ENCODE peak calls at places on chromosomes 11 and 22, in five cellular contexts. X is HepG2, L is GM12878, Z is K562, R is H1. Y is an unnamed sample.

GRCh38 chr11:128552783-128553661 is 34.3 kb downstream of the ETS1 start:
- DNase-seq in R (no peak), Z (no peak), X (no peak), L (peak; percentile 95), Y (no peak)

GRCh38 chr11:46520971-46521745 is 72.7 kb downstream of the AMBRA1 start:
- DNase-seq in L (no peak), Z (no peak), R (no peak), X (no peak), Y (peak; percentile 34)

GRCh38 chr11:2585566-2586090 is 114.2 kb downstream of the KCNQ1OT1 start:
- DNase-seq in R (no peak), L (no peak), Z (no peak), X (no peak), Y (no peak)

GRCh38 chr11:34148504-34149165 is 43.2 kb downstream of the NAT10 start:
- DNase-seq in R (no peak), X (no peak), L (no peak), Z (no peak), Y (no peak)

GRCh38 chr11:107716884-107717532 is 5.2 kb upstream of the SLN start:
- DNase-seq in X (no peak), R (no peak), L (no peak), Z (no peak), Y (no peak)

GRCh38 chr22:30596886-30597285 is 5.2 kb upstream of the PES1 start:
- DNase-seq in R (peak; percentile 55), X (no peak), L (no peak), Z (no peak), Y (peak; percentile 58)

GRCh38 chr11:74490945-74491344 is 2.6 kb downstream of the LIPT2 start:
- DNase-seq in Z (no peak), R (no peak), L (no peak), X (no peak), Y (no peak)

GRCh38 chr22:46672731-46673130 is 52.5 kb downstream of the GRAMD4 start:
- DNase-seq in R (no peak), Z (no peak), L (no peak), X (no peak), Y (no peak)

GRCh38 chr22:23269441-23270211 is 89.3 kb downstream of the BCR start:
- DNase-seq in X (no peak), R (peak; percentile 62), L (no peak), Z (no peak), Y (peak; percentile 83)

GRCh38 chr22:21866821-21867527 is 471 bp downstream of the MAPK1 start:
- DNase-seq in Z (peak; percentile 87), X (no peak), L (no peak), R (peak; percentile 61), Y (peak; percentile 44)

GRCh38 chr11:126917531-126918204 is 82.9 kb downstream of the KIRREL3 start:
- DNase-seq in Z (peak; percentile 8), X (no peak), R (no peak), L (peak; percentile 65), Y (no peak)
- TF ChIP-seq POLR2AphosphoS5 in Z (no peak), X (no peak), R (no peak), L (no peak), Y (no peak)

DNA sequence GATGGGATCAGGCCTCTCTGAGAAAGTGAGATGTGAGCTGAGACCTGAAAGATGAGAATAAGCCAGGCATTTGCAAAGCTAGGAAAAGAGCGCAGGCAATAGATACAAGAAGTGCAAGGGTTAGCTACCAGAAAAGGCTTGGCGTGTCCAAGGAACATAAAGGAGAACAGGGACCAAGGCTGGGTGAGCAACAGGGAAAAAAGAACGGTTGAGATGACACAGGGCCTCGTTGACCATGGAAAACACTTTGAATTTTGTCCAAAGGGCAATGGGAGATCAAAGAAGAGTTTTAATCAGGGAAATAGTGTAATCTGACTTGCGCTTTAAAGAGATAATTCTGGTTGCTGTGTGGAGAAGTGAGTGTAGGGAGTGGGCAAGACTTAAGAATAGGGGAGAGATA is 35.0 kb downstream of the RAB30 start:
- DNase-seq in X (no peak), L (no peak), R (no peak), Z (no peak), Y (no peak)
- TF ChIP-seq CREB1 in X (no peak), L (no peak), R (no peak), Z (no peak), Y (no peak)

DNA sequence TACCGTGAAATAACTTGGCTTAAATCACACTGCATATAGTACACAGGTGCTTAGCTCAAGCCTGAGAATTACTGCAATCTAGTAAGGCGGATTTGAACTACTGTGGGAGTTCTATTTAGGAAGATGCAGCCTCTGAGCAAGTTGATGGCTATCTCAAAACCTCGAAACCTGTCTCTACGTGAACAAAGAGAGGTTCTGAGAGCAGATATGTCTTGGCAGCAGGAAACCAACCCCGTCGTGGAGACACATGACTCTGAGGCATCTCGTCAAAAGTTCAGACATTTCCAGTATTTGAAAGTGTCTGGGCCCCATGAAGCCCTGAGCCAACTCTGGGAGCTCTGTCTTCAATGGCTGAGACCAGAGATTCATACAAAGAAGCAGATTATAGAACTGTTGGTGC is 5.9 kb downstream of the ZNF215 start:
- DNase-seq in L (no peak), Z (no peak), X (no peak), R (no peak), Y (no peak)
- H2AFZ ChIP-seq in L (no peak overlapping the region), Z (no peak overlapping the region), X (no peak overlapping the region), R (no peak overlapping the region), Y (no peak overlapping the region)

DNA sequence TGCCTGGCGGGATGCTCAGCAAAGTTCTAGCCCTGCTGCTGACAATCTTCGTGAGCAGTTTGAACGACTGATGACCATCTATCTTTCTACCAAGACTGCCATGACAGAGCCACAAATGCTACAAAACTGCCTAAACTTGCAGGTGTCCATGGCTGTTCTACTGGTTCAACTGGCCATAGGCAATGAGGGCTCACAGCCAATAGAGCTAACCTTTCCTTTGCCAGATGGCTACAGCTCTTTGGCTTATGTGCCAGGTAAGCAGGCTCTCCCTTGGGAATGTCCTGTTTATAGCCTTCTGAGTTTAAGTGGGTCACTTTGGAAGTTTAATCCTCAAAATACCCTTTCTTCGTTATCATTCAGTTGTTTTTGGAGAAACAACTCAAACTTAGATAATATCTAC is 20.1 kb downstream of the UBE4A start:
- DNase-seq in R (no peak), L (no peak), X (no peak), Z (no peak), Y (no peak)
- TF ChIP-seq POLR2AphosphoS5 in R (no peak), L (no peak), X (no peak), Z (no peak), Y (no peak)

DNA sequence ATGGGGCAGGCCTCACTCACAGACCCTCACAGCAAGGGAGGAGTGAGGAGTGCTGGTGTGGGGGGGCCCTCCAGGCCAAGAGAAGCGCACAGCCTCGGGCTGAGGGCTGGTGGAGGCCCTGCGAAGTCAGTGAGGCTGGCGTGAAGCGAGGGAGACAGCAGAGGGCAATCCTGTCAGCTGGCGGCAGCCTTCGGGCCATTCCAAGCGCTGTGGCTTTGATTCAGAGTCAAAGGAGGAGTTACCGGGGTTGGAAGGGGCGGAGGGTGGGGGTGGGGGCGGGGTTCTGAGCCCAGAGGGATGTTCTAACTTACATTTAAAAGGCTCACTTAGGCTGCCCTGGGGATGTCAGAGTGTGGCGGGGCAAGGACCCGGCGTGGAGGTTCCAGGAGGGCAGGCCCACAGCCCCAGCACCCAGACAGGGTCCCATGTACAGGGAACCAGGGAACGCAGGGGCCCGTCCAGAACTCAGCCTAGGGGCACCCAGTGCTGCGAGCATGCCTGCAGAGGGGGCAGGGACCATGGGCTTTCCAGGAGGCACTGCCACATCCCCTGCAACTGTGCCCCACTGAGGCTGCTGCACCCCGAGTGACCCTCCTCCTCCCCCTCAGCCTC is 39.5 kb upstream of the TTLL12 start:
- DNase-seq in R (peak; percentile 71), Z (no peak), X (peak; percentile 23), L (no peak), Y (peak; percentile 87)
- TF ChIP-seq CREB1 in R (no peak), Z (no peak), X (no peak), L (no peak), Y (no peak)

GRCh38 chr11:70603756-70604211 is 205.5 kb downstream of the CTTN start:
- DNase-seq in L (no peak), R (no peak), X (no peak), Z (no peak), Y (no peak)

GRCh38 chr11:70603064-70603755 is 204.9 kb downstream of the CTTN start:
- DNase-seq in L (no peak), X (no peak), Z (no peak), R (no peak), Y (no peak)

GRCh38 chr11:70604630-70605520 is 206.5 kb downstream of the CTTN start:
- DNase-seq in X (no peak), Z (no peak), R (no peak), L (no peak), Y (no peak)

GRCh38 chr11:70605846-70606245 is 207.5 kb downstream of the CTTN start:
- DNase-seq in L (no peak), X (no peak), R (no peak), Z (no peak), Y (no peak)

GRCh38 chr11:70604221-70604620 is 205.9 kb downstream of the CTTN start:
- DNase-seq in L (no peak), R (no peak), X (no peak), Z (no peak), Y (no peak)
- H2AFZ ChIP-seq in L (no peak overlapping the region), R (no peak overlapping the region), X (no peak overlapping the region), Z (no peak overlapping the region), Y (no peak overlapping the region)

GRCh38 chr22:45150139-45150538 is 13.6 kb upstream of the NUP50 start:
- DNase-seq in Z (no peak), R (no peak), L (no peak), X (no peak), Y (no peak)

GRCh38 chr22:45155050-45155840 is 8.5 kb upstream of the NUP50 start:
- DNase-seq in X (no peak), L (no peak), R (no peak), Z (no peak), Y (no peak)

GRCh38 chr22:45151503-45151902 is 12.2 kb upstream of the NUP50 start:
- DNase-seq in X (no peak), Z (no peak), L (no peak), R (no peak), Y (no peak)

GRCh38 chr22:45157907-45158306 is 5.8 kb upstream of the NUP50 start:
- DNase-seq in L (no peak), R (no peak), X (no peak), Z (no peak), Y (no peak)

DNA sequence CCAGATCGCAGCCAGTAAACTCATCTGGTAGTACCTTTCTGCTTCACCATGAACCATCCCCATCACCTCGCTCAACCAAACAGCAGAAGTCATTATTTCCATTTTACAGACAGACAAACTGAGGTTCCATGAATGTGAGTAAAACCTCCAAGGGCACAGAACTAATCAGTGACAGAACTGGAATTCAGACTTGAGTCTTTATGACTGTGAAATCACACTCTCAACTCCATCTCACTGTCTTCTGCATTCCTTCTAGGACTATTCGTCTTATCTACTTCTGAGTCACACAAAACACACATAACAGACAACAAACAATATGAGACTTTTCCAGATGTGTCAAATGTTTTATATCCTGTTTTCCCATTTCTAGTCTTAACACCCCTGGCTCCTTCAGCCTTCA is 9.3 kb upstream of the NUP50 start:
- DNase-seq in Z (no peak), X (no peak), L (no peak), R (no peak), Y (no peak)
- TF ChIP-seq POLR2AphosphoS5 in Z (no peak), X (no peak), L (no peak), R (no peak), Y (no peak)